ENCODE peak calls at places on chromosomes 7 and 10, in six cellular contexts. Z, M, O, B, V and N are unnamed samples.

GRCh38 chr10:20877554-20877953 is 19.6 kb downstream of the NEBL start:
- DNase-seq in M (no peak), V (no peak), B (no peak), O (peak), Z (no peak), N (no peak)

GRCh38 chr7:13778967-13779366 is 210.5 kb downstream of the ETV1 start:
- DNase-seq in V (no peak), B (no peak), Z (no peak), O (peak), M (peak), N (no peak)

GRCh38 chr10:99449023-99449422 is 18.6 kb upstream of the GOT1 start:
- DNase-seq in B (no peak), M (no peak), O (no peak), Z (no peak), V (no peak), N (no peak)

GRCh38 chr7:105896407-105896842 is 20.0 kb upstream of the ATXN7L1 start:
- DNase-seq in M (no peak), Z (no peak), B (peak), O (no peak), V (no peak), N (no peak)

GRCh38 chr10:124389613-124390361 is 28.9 kb downstream of the OAT start:
- DNase-seq in O (no peak), M (no peak), V (peak), Z (no peak), B (no peak), N (no peak)

GRCh38 chr10:71933651-71934050 is 30.5 kb upstream of the CHST3 start:
- DNase-seq in M (no peak), Z (no peak), B (peak), O (no peak), V (no peak), N (no peak)

GRCh38 chr10:124003481-124004371 is 89.7 kb downstream of the CHST15 start:
- DNase-seq in O (no peak), Z (no peak), B (no peak), V (no peak), M (no peak), N (no peak)

GRCh38 chr10:24156686-24157085 is 52.3 kb upstream of the KIAA1217 start:
- DNase-seq in O (no peak), Z (no peak), B (no peak), M (no peak), V (no peak), N (no peak)

GRCh38 chr7:137579913-137580640 is 236.5 kb upstream of the PTN start:
- DNase-seq in M (peak), Z (peak), O (peak), B (no peak), V (no peak), N (no peak)

GRCh38 chr7:112495820-112496462 is 15.2 kb downstream of the LSMEM1 start:
- DNase-seq in V (no peak), B (peak), M (peak), Z (no peak), O (peak), N (peak)

GRCh38 chr7:26034386-26034785 is 117.6 kb upstream of the NFE2L3 start:
- DNase-seq in O (no peak), B (no peak), V (no peak), Z (no peak), M (no peak), N (no peak)

GRCh38 chr10:73190188-73190587 is 22.3 kb downstream of the FAM149B1 start:
- DNase-seq in V (no peak), M (no peak), B (no peak), Z (no peak), O (no peak), N (no peak)